ENCODE peak calls at places on chromosome 12, in eight cellular contexts. One of them, this sample, is unnamed.

GRCh38 chr12:133130808-133131128 is 341 bp downstream of the ZNF10 start:
- DNase-seq in posterior cingulate gyrus: peak; percentile 43
- DNase-seq in tibial nerve: no peak
- DNase-seq in iPS DF 6.9: no peak
- DNase-seq in activated CD8-positive, alpha-beta T cell treated with anti-CD3 and anti-CD28 coated beads for 36 hours: peak; percentile 70
- DNase-seq in GM13977: peak; percentile 13
- DNase-seq in ACHN: no peak
- DNase-seq in fibroblast of lung: no peak
- DNase-seq in this sample: peak; percentile 14

GRCh38 chr12:116066381-116067230 is 210.9 kb downstream of the MED13L start:
- DNase-seq in posterior cingulate gyrus: no peak
- DNase-seq in tibial nerve: no peak
- DNase-seq in iPS DF 6.9: peak; percentile 7
- DNase-seq in activated CD8-positive, alpha-beta T cell treated with anti-CD3 and anti-CD28 coated beads for 36 hours: peak; percentile 75
- DNase-seq in GM13977: peak; percentile 18
- DNase-seq in ACHN: peak; percentile 78
- DNase-seq in fibroblast of lung: peak; percentile 37
- DNase-seq in this sample: peak; percentile 14

GRCh38 chr12:105040476-105040875 is 43.8 kb downstream of the ALDH1L2 start:
- DNase-seq in posterior cingulate gyrus: no peak
- DNase-seq in tibial nerve: no peak
- DNase-seq in iPS DF 6.9: no peak
- DNase-seq in activated CD8-positive, alpha-beta T cell treated with anti-CD3 and anti-CD28 coated beads for 36 hours: no peak
- DNase-seq in GM13977: no peak
- DNase-seq in ACHN: no peak
- DNase-seq in fibroblast of lung: no peak
- DNase-seq in this sample: no peak

GRCh38 chr12:110565919-110566871 is 16.9 kb downstream of the PPTC7 start:
- DNase-seq in posterior cingulate gyrus: no peak
- DNase-seq in tibial nerve: no peak
- DNase-seq in iPS DF 6.9: no peak
- DNase-seq in activated CD8-positive, alpha-beta T cell treated with anti-CD3 and anti-CD28 coated beads for 36 hours: no peak
- DNase-seq in GM13977: no peak
- DNase-seq in ACHN: no peak
- DNase-seq in fibroblast of lung: peak; percentile 41
- DNase-seq in this sample: no peak

GRCh38 chr12:89461649-89462612 is 62.7 kb downstream of the GALNT4 start:
- DNase-seq in posterior cingulate gyrus: no peak
- DNase-seq in tibial nerve: no peak
- DNase-seq in iPS DF 6.9: no peak
- DNase-seq in activated CD8-positive, alpha-beta T cell treated with anti-CD3 and anti-CD28 coated beads for 36 hours: no peak
- DNase-seq in GM13977: peak; percentile 40
- DNase-seq in ACHN: peak; percentile 85
- DNase-seq in fibroblast of lung: peak; percentile 68
- DNase-seq in this sample: no peak

GRCh38 chr12:89154743-89155530 is 197.4 kb downstream of the DUSP6 start:
- DNase-seq in posterior cingulate gyrus: no peak
- DNase-seq in tibial nerve: no peak
- DNase-seq in iPS DF 6.9: no peak
- DNase-seq in activated CD8-positive, alpha-beta T cell treated with anti-CD3 and anti-CD28 coated beads for 36 hours: no peak
- DNase-seq in GM13977: no peak
- DNase-seq in ACHN: no peak
- DNase-seq in fibroblast of lung: no peak
- DNase-seq in this sample: no peak

GRCh38 chr12:120474092-120474960 is 4.8 kb upstream of the SRSF9 start:
- DNase-seq in posterior cingulate gyrus: peak; percentile 54
- DNase-seq in tibial nerve: no peak
- DNase-seq in iPS DF 6.9: no peak
- DNase-seq in activated CD8-positive, alpha-beta T cell treated with anti-CD3 and anti-CD28 coated beads for 36 hours: no peak
- DNase-seq in GM13977: no peak
- DNase-seq in ACHN: peak; percentile 84
- DNase-seq in fibroblast of lung: peak; percentile 78
- DNase-seq in this sample: no peak

GRCh38 chr12:81257952-81258551 is 180.2 kb downstream of the ACSS3 start:
- DNase-seq in posterior cingulate gyrus: no peak
- DNase-seq in tibial nerve: no peak
- DNase-seq in iPS DF 6.9: no peak
- DNase-seq in activated CD8-positive, alpha-beta T cell treated with anti-CD3 and anti-CD28 coated beads for 36 hours: no peak
- DNase-seq in GM13977: no peak
- DNase-seq in ACHN: peak; percentile 83
- DNase-seq in fibroblast of lung: peak; percentile 47
- DNase-seq in this sample: no peak

GRCh38 chr12:22409071-22409951 is 74.8 kb upstream of the ST8SIA1 start:
- DNase-seq in posterior cingulate gyrus: no peak
- DNase-seq in tibial nerve: no peak
- DNase-seq in iPS DF 6.9: no peak
- DNase-seq in activated CD8-positive, alpha-beta T cell treated with anti-CD3 and anti-CD28 coated beads for 36 hours: peak; percentile 66
- DNase-seq in GM13977: peak; percentile 64
- DNase-seq in ACHN: no peak
- DNase-seq in fibroblast of lung: no peak
- DNase-seq in this sample: no peak

GRCh38 chr12:20950248-20950647 is 139.7 kb downstream of the SLCO1B3 start:
- DNase-seq in posterior cingulate gyrus: no peak
- DNase-seq in tibial nerve: no peak
- DNase-seq in iPS DF 6.9: no peak
- DNase-seq in activated CD8-positive, alpha-beta T cell treated with anti-CD3 and anti-CD28 coated beads for 36 hours: no peak
- DNase-seq in GM13977: peak; percentile 4
- DNase-seq in ACHN: peak; percentile 66
- DNase-seq in fibroblast of lung: peak; percentile 6
- DNase-seq in this sample: no peak

GRCh38 chr12:57127101-57127709 is 1.1 kb upstream of the LRP1 start:
- DNase-seq in posterior cingulate gyrus: no peak
- DNase-seq in tibial nerve: peak; percentile 67
- DNase-seq in iPS DF 6.9: no peak
- DNase-seq in activated CD8-positive, alpha-beta T cell treated with anti-CD3 and anti-CD28 coated beads for 36 hours: peak; percentile 71
- DNase-seq in GM13977: no peak
- DNase-seq in ACHN: peak; percentile 69
- DNase-seq in fibroblast of lung: no peak
- DNase-seq in this sample: peak; percentile 69

GRCh38 chr12:109968032-109968420 is 28.1 kb downstream of the GIT2 start:
- DNase-seq in posterior cingulate gyrus: no peak
- DNase-seq in tibial nerve: no peak
- DNase-seq in iPS DF 6.9: no peak
- DNase-seq in activated CD8-positive, alpha-beta T cell treated with anti-CD3 and anti-CD28 coated beads for 36 hours: no peak
- DNase-seq in GM13977: no peak
- DNase-seq in ACHN: no peak
- DNase-seq in fibroblast of lung: no peak
- DNase-seq in this sample: no peak

GRCh38 chr12:101670007-101670671 is 27.3 kb upstream of the CHPT1 start:
- DNase-seq in posterior cingulate gyrus: no peak
- DNase-seq in tibial nerve: no peak
- DNase-seq in iPS DF 6.9: peak; percentile 16
- DNase-seq in activated CD8-positive, alpha-beta T cell treated with anti-CD3 and anti-CD28 coated beads for 36 hours: peak; percentile 70
- DNase-seq in GM13977: peak; percentile 23
- DNase-seq in ACHN: peak; percentile 64
- DNase-seq in fibroblast of lung: peak; percentile 27
- DNase-seq in this sample: no peak

GRCh38 chr12:66301944-66302826 is at the start of gene HELB:
- DNase-seq in posterior cingulate gyrus: peak; percentile 94
- DNase-seq in tibial nerve: peak; percentile 98
- DNase-seq in iPS DF 6.9: peak; percentile 96
- DNase-seq in activated CD8-positive, alpha-beta T cell treated with anti-CD3 and anti-CD28 coated beads for 36 hours: peak; percentile 99
- DNase-seq in GM13977: peak; percentile 88
- DNase-seq in ACHN: peak; percentile 100
- DNase-seq in fibroblast of lung: peak; percentile 95
- DNase-seq in this sample: peak; percentile 94

GRCh38 chr12:103751171-103751570 is 89.9 kb downstream of the NT5DC3 start:
- DNase-seq in posterior cingulate gyrus: no peak
- DNase-seq in tibial nerve: no peak
- DNase-seq in iPS DF 6.9: no peak
- DNase-seq in activated CD8-positive, alpha-beta T cell treated with anti-CD3 and anti-CD28 coated beads for 36 hours: peak; percentile 3
- DNase-seq in GM13977: peak; percentile 22
- DNase-seq in ACHN: no peak
- DNase-seq in fibroblast of lung: no peak
- DNase-seq in this sample: no peak

GRCh38 chr12:64894827-64895475 is 70.5 kb downstream of the TBC1D30 start:
- DNase-seq in posterior cingulate gyrus: no peak
- DNase-seq in tibial nerve: no peak
- DNase-seq in iPS DF 6.9: no peak
- DNase-seq in activated CD8-positive, alpha-beta T cell treated with anti-CD3 and anti-CD28 coated beads for 36 hours: no peak
- DNase-seq in GM13977: no peak
- DNase-seq in ACHN: no peak
- DNase-seq in fibroblast of lung: peak; percentile 8
- DNase-seq in this sample: no peak

GRCh38 chr12:64736771-64737170 is 22.4 kb downstream of the GNS start:
- DNase-seq in posterior cingulate gyrus: no peak
- DNase-seq in tibial nerve: no peak
- DNase-seq in iPS DF 6.9: no peak
- DNase-seq in activated CD8-positive, alpha-beta T cell treated with anti-CD3 and anti-CD28 coated beads for 36 hours: no peak
- DNase-seq in GM13977: no peak
- DNase-seq in ACHN: no peak
- DNase-seq in fibroblast of lung: no peak
- DNase-seq in this sample: no peak

GRCh38 chr12:120988658-120989057 is 10.3 kb downstream of the HNF1A start:
- DNase-seq in posterior cingulate gyrus: no peak
- DNase-seq in tibial nerve: no peak
- DNase-seq in iPS DF 6.9: no peak
- DNase-seq in activated CD8-positive, alpha-beta T cell treated with anti-CD3 and anti-CD28 coated beads for 36 hours: no peak
- DNase-seq in GM13977: no peak
- DNase-seq in ACHN: no peak
- DNase-seq in fibroblast of lung: no peak
- DNase-seq in this sample: no peak

GRCh38 chr12:127230843-127231260 is 1036.1 kb upstream of the TMEM132C start:
- DNase-seq in posterior cingulate gyrus: no peak
- DNase-seq in tibial nerve: no peak
- DNase-seq in iPS DF 6.9: no peak
- DNase-seq in activated CD8-positive, alpha-beta T cell treated with anti-CD3 and anti-CD28 coated beads for 36 hours: no peak
- DNase-seq in GM13977: no peak
- DNase-seq in ACHN: peak; percentile 98
- DNase-seq in fibroblast of lung: peak; percentile 99
- DNase-seq in this sample: no peak

GRCh38 chr12:113088971-113089756 is 32.6 kb downstream of the DTX1 start:
- DNase-seq in posterior cingulate gyrus: no peak
- DNase-seq in tibial nerve: no peak
- DNase-seq in iPS DF 6.9: no peak
- DNase-seq in activated CD8-positive, alpha-beta T cell treated with anti-CD3 and anti-CD28 coated beads for 36 hours: peak; percentile 75
- DNase-seq in GM13977: peak; percentile 61
- DNase-seq in ACHN: no peak
- DNase-seq in fibroblast of lung: no peak
- DNase-seq in this sample: no peak

GRCh38 chr12:89731614-89732013 is 23.0 kb upstream of the ATP2B1 start:
- DNase-seq in posterior cingulate gyrus: no peak
- DNase-seq in tibial nerve: no peak
- DNase-seq in iPS DF 6.9: no peak
- DNase-seq in activated CD8-positive, alpha-beta T cell treated with anti-CD3 and anti-CD28 coated beads for 36 hours: no peak
- DNase-seq in GM13977: no peak
- DNase-seq in ACHN: peak; percentile 18
- DNase-seq in fibroblast of lung: peak; percentile 58
- DNase-seq in this sample: no peak

GRCh38 chr12:57471661-57472060 is 8.0 kb downstream of the ARHGAP9 start:
- DNase-seq in posterior cingulate gyrus: no peak
- DNase-seq in tibial nerve: no peak
- DNase-seq in iPS DF 6.9: no peak
- DNase-seq in activated CD8-positive, alpha-beta T cell treated with anti-CD3 and anti-CD28 coated beads for 36 hours: no peak
- DNase-seq in GM13977: no peak
- DNase-seq in ACHN: no peak
- DNase-seq in fibroblast of lung: no peak
- DNase-seq in this sample: no peak

GRCh38 chr12:62799126-62799736 is 135.7 kb downstream of the PPM1H start:
- DNase-seq in posterior cingulate gyrus: peak; percentile 12
- DNase-seq in tibial nerve: no peak
- DNase-seq in iPS DF 6.9: peak; percentile 90
- DNase-seq in activated CD8-positive, alpha-beta T cell treated with anti-CD3 and anti-CD28 coated beads for 36 hours: peak; percentile 77
- DNase-seq in GM13977: peak; percentile 78
- DNase-seq in ACHN: peak; percentile 82
- DNase-seq in fibroblast of lung: peak; percentile 57
- DNase-seq in this sample: peak; percentile 57

GRCh38 chr12:65725376-65725775 is 98.9 kb upstream of the HMGA2 start:
- DNase-seq in posterior cingulate gyrus: no peak
- DNase-seq in tibial nerve: no peak
- DNase-seq in iPS DF 6.9: no peak
- DNase-seq in activated CD8-positive, alpha-beta T cell treated with anti-CD3 and anti-CD28 coated beads for 36 hours: no peak
- DNase-seq in GM13977: no peak
- DNase-seq in ACHN: no peak
- DNase-seq in fibroblast of lung: peak; percentile 67
- DNase-seq in this sample: no peak

GRCh38 chr12:116274552-116275375 is 2.7 kb downstream of the MED13L start:
- DNase-seq in posterior cingulate gyrus: no peak
- DNase-seq in tibial nerve: no peak
- DNase-seq in iPS DF 6.9: no peak
- DNase-seq in activated CD8-positive, alpha-beta T cell treated with anti-CD3 and anti-CD28 coated beads for 36 hours: no peak
- DNase-seq in GM13977: no peak
- DNase-seq in ACHN: no peak
- DNase-seq in fibroblast of lung: no peak
- DNase-seq in this sample: no peak

GRCh38 chr12:121794532-121795028 is 1.1 kb upstream of the RHOF start:
- DNase-seq in posterior cingulate gyrus: no peak
- DNase-seq in tibial nerve: no peak
- DNase-seq in iPS DF 6.9: no peak
- DNase-seq in activated CD8-positive, alpha-beta T cell treated with anti-CD3 and anti-CD28 coated beads for 36 hours: no peak
- DNase-seq in GM13977: peak; percentile 67
- DNase-seq in ACHN: no peak
- DNase-seq in fibroblast of lung: no peak
- DNase-seq in this sample: no peak

GRCh38 chr12:18754118-18754707 is 16.3 kb downstream of the CAPZA3 start:
- DNase-seq in posterior cingulate gyrus: no peak
- DNase-seq in tibial nerve: no peak
- DNase-seq in iPS DF 6.9: no peak
- DNase-seq in activated CD8-positive, alpha-beta T cell treated with anti-CD3 and anti-CD28 coated beads for 36 hours: no peak
- DNase-seq in GM13977: no peak
- DNase-seq in ACHN: no peak
- DNase-seq in fibroblast of lung: no peak
- DNase-seq in this sample: no peak